ENCODE peak calls at places on chromosome 6, in five cellular contexts. I, X, H, D and W are unnamed samples.

GRCh38 chr6:23584134-23584763 is 541.8 kb upstream of the NRSN1 start:
- DNase-seq in D (no peak), X (no peak), H (no peak), I (no peak), W (no peak)

GRCh38 chr6:106005013-106005412 is 81.1 kb upstream of the PRDM1 start:
- DNase-seq in X (no peak), I (no peak), D (no peak), H (no peak), W (no peak)

GRCh38 chr6:139152892-139153271 is 18.0 kb downstream of the HECA start:
- DNase-seq in D (no peak), H (no peak), I (no peak), X (no peak), W (no peak)

GRCh38 chr6:43247115-43247999 is 4.1 kb downstream of the TTBK1 start:
- DNase-seq in X (peak), H (peak), I (peak), D (peak), W (peak)

GRCh38 chr6:95233879-95234278 is 343.5 kb upstream of the MANEA start:
- DNase-seq in D (no peak), H (no peak), I (no peak), X (no peak), W (no peak)

GRCh38 chr6:50047026-50047425 is 2.7 kb downstream of the DEFB112 start:
- DNase-seq in H (no peak), D (no peak), X (no peak), I (no peak), W (no peak)

GRCh38 chr6:114304304-114304887 is 38.4 kb downstream of the HS3ST5 start:
- DNase-seq in D (no peak), X (peak), I (no peak), H (no peak), W (peak)

GRCh38 chr6:114216789-114217467 is 125.9 kb downstream of the HS3ST5 start:
- DNase-seq in H (no peak), I (no peak), X (no peak), D (no peak), W (peak)

GRCh38 chr6:26249709-26249958 is 115.4 kb upstream of the BTN3A2 start:
- DNase-seq in X (no peak), H (no peak), D (no peak), I (no peak), W (no peak)

GRCh38 chr6:132147530-132148011 is 196.4 kb upstream of the CCN2 start:
- DNase-seq in X (no peak), D (no peak), I (no peak), H (no peak), W (peak)

GRCh38 chr6:224350-224749 is 67.9 kb upstream of the DUSP22 start:
- DNase-seq in H (no peak), D (no peak), X (no peak), I (no peak), W (no peak)

GRCh38 chr6:13377054-13377758 is 48.9 kb upstream of the TBC1D7 start:
- DNase-seq in I (no peak), D (no peak), X (no peak), H (no peak), W (no peak)

GRCh38 chr6:14881399-14881798 is 364.5 kb upstream of the JARID2 start:
- DNase-seq in D (no peak), X (no peak), H (no peak), I (no peak), W (peak)

GRCh38 chr6:32816746-32817204 is at the start of gene HLA-DOB:
- DNase-seq in H (no peak), I (no peak), X (no peak), D (no peak), W (no peak)

GRCh38 chr6:158760618-158761250 is 58.4 kb downstream of the EZR start:
- DNase-seq in D (no peak), H (no peak), I (no peak), X (no peak), W (no peak)

GRCh38 chr6:106512048-106512957 is 117.0 kb downstream of the RTN4IP1 start:
- DNase-seq in X (peak), D (peak), H (no peak), I (peak), W (peak)

GRCh38 chr6:114158838-114159694 is 183.8 kb downstream of the HS3ST5 start:
- DNase-seq in X (no peak), I (no peak), D (no peak), H (no peak), W (no peak)

GRCh38 chr6:39088331-39088730 is 26.7 kb downstream of the SAYSD1 start:
- DNase-seq in D (no peak), X (peak), H (no peak), I (no peak), W (peak)

GRCh38 chr6:73710470-73710869 is 14.5 kb downstream of the CD109 start:
- DNase-seq in I (no peak), H (no peak), D (no peak), X (no peak), W (peak)